ENCODE peak calls at places on chromosome 2, in four cellular contexts. One of them, this sample, is unnamed.

GRCh38 chr2:28404086-28404485 is 11.4 kb downstream of the FOSL2 start:
- DNase-seq in HepG2: no peak
- DNase-seq in A549: no peak
- DNase-seq in K562: no peak
- DNase-seq in this sample: no peak

GRCh38 chr2:85216051-85216431 is 82.8 kb downstream of the TCF7L1 start:
- DNase-seq in K562: no peak
- DNase-seq in A549: no peak
- DNase-seq in HepG2: no peak
- DNase-seq in this sample: no peak

GRCh38 chr2:54206596-54206995 is 49.4 kb downstream of the TSPYL6 start:
- DNase-seq in K562: peak
- DNase-seq in A549: peak
- DNase-seq in HepG2: peak
- DNase-seq in this sample: no peak

GRCh38 chr2:136020831-136021230 is 35.4 kb upstream of the DARS1 start:
- DNase-seq in K562: no peak
- DNase-seq in A549: no peak
- DNase-seq in HepG2: no peak
- DNase-seq in this sample: no peak

GRCh38 chr2:133844214-133844892 is 276.1 kb upstream of the NCKAP5 start:
- DNase-seq in K562: peak
- DNase-seq in HepG2: peak
- DNase-seq in A549: peak
- DNase-seq in this sample: peak

GRCh38 chr2:86417961-86418360 is 23.2 kb upstream of the KDM3A start:
- DNase-seq in HepG2: no peak
- DNase-seq in A549: no peak
- DNase-seq in K562: no peak
- DNase-seq in this sample: no peak

GRCh38 chr2:198371902-198372611 is 567.7 kb downstream of the PLCL1 start:
- DNase-seq in K562: no peak
- DNase-seq in A549: no peak
- DNase-seq in HepG2: no peak
- DNase-seq in this sample: no peak

GRCh38 chr2:240791821-240792657 is 28.0 kb downstream of the KIF1A start:
- DNase-seq in A549: no peak
- DNase-seq in HepG2: no peak
- DNase-seq in K562: no peak
- DNase-seq in this sample: no peak

GRCh38 chr2:140353541-140353940 is 1573.4 kb upstream of the NXPH2 start:
- DNase-seq in HepG2: no peak
- DNase-seq in K562: no peak
- DNase-seq in A549: no peak
- DNase-seq in this sample: no peak

GRCh38 chr2:191862371-191862770 is 15.5 kb upstream of the CAVIN2 start:
- DNase-seq in A549: no peak
- DNase-seq in HepG2: no peak
- DNase-seq in K562: no peak
- DNase-seq in this sample: no peak

GRCh38 chr2:186561467-186562208 is 28.2 kb upstream of the ITGAV start:
- DNase-seq in A549: peak
- DNase-seq in K562: no peak
- DNase-seq in HepG2: peak
- DNase-seq in this sample: no peak

GRCh38 chr2:237696471-237696870 is 69.1 kb downstream of the LRRFIP1 start:
- DNase-seq in HepG2: no peak
- DNase-seq in K562: no peak
- DNase-seq in A549: no peak
- DNase-seq in this sample: no peak

GRCh38 chr2:128803222-128803621 is 484.6 kb upstream of the HS6ST1 start:
- DNase-seq in K562: no peak
- DNase-seq in HepG2: no peak
- DNase-seq in A549: no peak
- DNase-seq in this sample: no peak

GRCh38 chr2:128799736-128800135 is 481.1 kb upstream of the HS6ST1 start:
- DNase-seq in A549: no peak
- DNase-seq in HepG2: no peak
- DNase-seq in K562: no peak
- DNase-seq in this sample: no peak

GRCh38 chr2:128798502-128799283 is 480.0 kb upstream of the HS6ST1 start:
- DNase-seq in K562: no peak
- DNase-seq in HepG2: no peak
- DNase-seq in A549: no peak
- DNase-seq in this sample: no peak

GRCh38 chr2:128799284-128799552 is 480.6 kb upstream of the HS6ST1 start:
- DNase-seq in HepG2: no peak
- DNase-seq in A549: no peak
- DNase-seq in K562: no peak
- DNase-seq in this sample: no peak

GRCh38 chr2:128801581-128801980 is 482.9 kb upstream of the HS6ST1 start:
- DNase-seq in K562: no peak
- DNase-seq in A549: no peak
- DNase-seq in HepG2: no peak
- DNase-seq in this sample: no peak
- TF ChIP-seq USF2 in K562: no peak
- TF ChIP-seq USF2 in A549: no peak
- TF ChIP-seq USF2 in HepG2: no peak
- TF ChIP-seq USF2 in this sample: no peak

GRCh38 chr2:12501469-12502147 is 215.1 kb upstream of the TRIB2 start:
- DNase-seq in A549: no peak
- DNase-seq in K562: no peak
- DNase-seq in HepG2: no peak
- DNase-seq in this sample: no peak
- TF ChIP-seq HMGXB4 in A549: no peak
- TF ChIP-seq HMGXB4 in K562: no peak
- TF ChIP-seq HMGXB4 in HepG2: no peak
- TF ChIP-seq HMGXB4 in this sample: no peak

GRCh38 chr2:43073373-43073772 is 153.0 kb downstream of the ZFP36L2 start:
- DNase-seq in K562: peak
- DNase-seq in A549: peak
- DNase-seq in HepG2: no peak
- DNase-seq in this sample: no peak
- TF ChIP-seq USF2 in K562: no peak
- TF ChIP-seq USF2 in A549: no peak
- TF ChIP-seq USF2 in HepG2: no peak
- TF ChIP-seq USF2 in this sample: no peak

DNA sequence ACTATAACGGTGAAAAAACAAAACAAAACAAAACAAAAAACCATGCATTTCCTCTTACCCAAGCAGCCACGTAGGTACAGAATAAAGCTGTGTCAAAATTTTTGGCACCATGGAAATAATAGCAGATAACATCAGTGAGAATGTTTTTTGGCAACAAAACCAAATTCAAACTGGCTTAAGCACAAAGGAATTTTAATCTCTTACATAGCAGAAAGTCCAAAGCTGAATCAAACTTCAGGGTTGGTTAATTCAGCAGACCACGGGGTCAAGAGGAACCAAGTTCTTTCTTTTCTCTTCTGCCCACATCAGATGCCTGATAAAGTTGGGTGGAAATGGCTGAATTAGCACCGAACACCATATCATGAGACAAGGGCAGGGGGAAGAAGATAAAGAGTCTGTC is 129.5 kb downstream of the PAX3 start:
- DNase-seq in A549: no peak
- DNase-seq in HepG2: no peak
- DNase-seq in K562: no peak
- DNase-seq in this sample: no peak
- TF ChIP-seq HMGXB4 in A549: no peak
- TF ChIP-seq HMGXB4 in HepG2: no peak
- TF ChIP-seq HMGXB4 in K562: no peak
- TF ChIP-seq HMGXB4 in this sample: no peak

DNA sequence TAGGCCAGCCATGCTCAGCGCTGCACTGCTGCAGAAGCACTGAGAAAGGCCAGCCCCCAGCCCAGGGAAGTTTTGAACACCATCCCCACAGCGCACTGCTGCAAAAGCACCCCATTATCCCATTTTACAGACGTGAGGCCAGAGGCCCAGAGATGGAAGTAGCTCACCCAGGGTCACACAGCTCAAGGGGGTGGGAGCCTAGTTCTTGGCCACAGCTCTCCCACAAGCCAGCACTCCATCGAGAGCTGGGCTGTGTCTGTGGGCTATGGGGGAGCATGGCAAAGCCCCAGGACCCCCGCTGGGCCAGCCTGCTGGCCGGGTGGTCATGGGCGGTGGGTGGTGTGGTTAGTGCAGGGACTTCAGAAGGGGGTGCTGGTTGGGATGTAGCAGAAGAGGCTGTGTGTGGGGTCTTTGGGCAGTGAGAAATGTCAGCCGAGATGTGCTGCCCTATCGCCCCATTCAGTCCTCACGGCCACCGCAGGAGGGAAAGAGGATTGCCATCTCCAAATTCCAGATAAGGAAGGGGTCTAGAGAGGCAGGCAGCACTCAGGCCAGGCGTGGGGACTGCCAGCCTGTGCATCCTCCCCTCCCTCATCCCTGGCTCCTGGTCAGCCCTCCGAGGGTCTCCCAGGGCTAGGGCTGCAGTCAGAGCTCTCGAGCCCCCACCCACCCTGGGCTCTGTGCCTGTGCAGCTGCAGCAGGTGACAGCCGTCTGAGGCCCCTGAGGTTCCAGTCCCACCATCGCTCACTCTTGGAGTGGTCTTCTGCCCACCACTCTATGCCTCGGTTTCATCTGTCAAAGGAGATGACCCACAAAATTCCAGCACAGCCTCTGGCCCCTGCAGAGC is 17.0 kb upstream of the GPR17 start:
- DNase-seq in HepG2: no peak
- DNase-seq in K562: no peak
- DNase-seq in A549: no peak
- DNase-seq in this sample: no peak
- TF ChIP-seq USF2 in HepG2: no peak
- TF ChIP-seq USF2 in K562: no peak
- TF ChIP-seq USF2 in A549: no peak
- TF ChIP-seq USF2 in this sample: no peak

GRCh38 chr2:74128206-74128605 is 19.5 kb downstream of the BOLA3 start:
- DNase-seq in A549: no peak
- DNase-seq in K562: no peak
- DNase-seq in HepG2: no peak
- DNase-seq in this sample: peak

GRCh38 chr2:74131901-74132300 is 15.8 kb downstream of the BOLA3 start:
- DNase-seq in A549: no peak
- DNase-seq in HepG2: no peak
- DNase-seq in K562: peak
- DNase-seq in this sample: no peak

GRCh38 chr2:74130211-74130995 is 17.3 kb downstream of the BOLA3 start:
- DNase-seq in A549: no peak
- DNase-seq in K562: no peak
- DNase-seq in HepG2: no peak
- DNase-seq in this sample: no peak
- TF ChIP-seq HMGXB4 in A549: no peak
- TF ChIP-seq HMGXB4 in K562: no peak
- TF ChIP-seq HMGXB4 in HepG2: no peak
- TF ChIP-seq HMGXB4 in this sample: no peak

GRCh38 chr2:79552653-79553052 is 39.8 kb downstream of the CTNNA2 start:
- DNase-seq in HepG2: no peak
- DNase-seq in A549: no peak
- DNase-seq in K562: no peak
- DNase-seq in this sample: peak

GRCh38 chr2:79547568-79547967 is 34.7 kb downstream of the CTNNA2 start:
- DNase-seq in K562: no peak
- DNase-seq in A549: no peak
- DNase-seq in HepG2: no peak
- DNase-seq in this sample: no peak
- TF ChIP-seq USF2 in K562: no peak
- TF ChIP-seq USF2 in A549: no peak
- TF ChIP-seq USF2 in HepG2: no peak
- TF ChIP-seq USF2 in this sample: no peak

GRCh38 chr2:103963331-103963730 is 890.6 kb upstream of the POU3F3 start:
- DNase-seq in K562: no peak
- DNase-seq in A549: no peak
- DNase-seq in HepG2: peak
- DNase-seq in this sample: no peak
- TF ChIP-seq HMGXB4 in K562: no peak
- TF ChIP-seq HMGXB4 in A549: no peak
- TF ChIP-seq HMGXB4 in HepG2: no peak
- TF ChIP-seq HMGXB4 in this sample: no peak